ENCODE peak calls at places on chromosomes 2 and 18, in eight cellular contexts. One of them, this sample, is unnamed.

GRCh38 chr2:19579466-19579865 is 221.0 kb upstream of the OSR1 start:
- DNase-seq in osteocyte: no peak
- DNase-seq in ACHN: no peak
- DNase-seq in GM12891: no peak
- DNase-seq in aorta: no peak
- DNase-seq in occipital lobe: no peak
- DNase-seq in NCI-H524: no peak
- DNase-seq in substantia nigra: no peak
- DNase-seq in this sample: no peak

GRCh38 chr2:18378020-18378653 is 182.3 kb downstream of the RDH14 start:
- DNase-seq in osteocyte: no peak
- DNase-seq in ACHN: peak; percentile 57
- DNase-seq in GM12891: peak; percentile 11
- DNase-seq in aorta: no peak
- DNase-seq in occipital lobe: no peak
- DNase-seq in NCI-H524: peak; percentile 5
- DNase-seq in substantia nigra: no peak
- DNase-seq in this sample: peak; percentile 52

GRCh38 chr2:241772063-241772499 is 4.5 kb upstream of the GAL3ST2 start:
- DNase-seq in osteocyte: no peak
- DNase-seq in ACHN: no peak
- DNase-seq in GM12891: no peak
- DNase-seq in aorta: no peak
- DNase-seq in occipital lobe: no peak
- DNase-seq in NCI-H524: no peak
- DNase-seq in substantia nigra: no peak
- DNase-seq in this sample: no peak

GRCh38 chr2:100286318-100286717 is 36.0 kb downstream of the LONRF2 start:
- DNase-seq in osteocyte: no peak
- DNase-seq in ACHN: no peak
- DNase-seq in GM12891: no peak
- DNase-seq in aorta: no peak
- DNase-seq in occipital lobe: no peak
- DNase-seq in NCI-H524: no peak
- DNase-seq in substantia nigra: no peak
- DNase-seq in this sample: no peak

GRCh38 chr2:239015769-239016675 is 168.1 kb downstream of the TWIST2 start:
- DNase-seq in osteocyte: no peak
- DNase-seq in ACHN: no peak
- DNase-seq in GM12891: no peak
- DNase-seq in aorta: no peak
- DNase-seq in occipital lobe: no peak
- DNase-seq in NCI-H524: no peak
- DNase-seq in substantia nigra: no peak
- DNase-seq in this sample: no peak

GRCh38 chr18:66150650-66151049 is 399.8 kb downstream of the CDH7 start:
- DNase-seq in osteocyte: no peak
- DNase-seq in ACHN: no peak
- DNase-seq in GM12891: no peak
- DNase-seq in aorta: no peak
- DNase-seq in occipital lobe: no peak
- DNase-seq in NCI-H524: no peak
- DNase-seq in substantia nigra: no peak
- DNase-seq in this sample: no peak

GRCh38 chr18:6203791-6204190 is 210.9 kb downstream of the L3MBTL4 start:
- DNase-seq in osteocyte: no peak
- DNase-seq in ACHN: no peak
- DNase-seq in GM12891: no peak
- DNase-seq in aorta: no peak
- DNase-seq in occipital lobe: no peak
- DNase-seq in NCI-H524: peak; percentile 19
- DNase-seq in substantia nigra: no peak
- DNase-seq in this sample: no peak

GRCh38 chr18:5527603-5528002 is 16.2 kb downstream of the EPB41L3 start:
- DNase-seq in osteocyte: no peak
- DNase-seq in ACHN: peak; percentile 72
- DNase-seq in GM12891: no peak
- DNase-seq in aorta: peak; percentile 48
- DNase-seq in occipital lobe: no peak
- DNase-seq in NCI-H524: no peak
- DNase-seq in substantia nigra: no peak
- DNase-seq in this sample: no peak

GRCh38 chr2:238899386-238899785 is 51.5 kb downstream of the TWIST2 start:
- DNase-seq in osteocyte: no peak
- DNase-seq in ACHN: no peak
- DNase-seq in GM12891: no peak
- DNase-seq in aorta: no peak
- DNase-seq in occipital lobe: no peak
- DNase-seq in NCI-H524: no peak
- DNase-seq in substantia nigra: no peak
- DNase-seq in this sample: no peak

GRCh38 chr2:113212245-113213060 is 38.7 kb downstream of the PSD4 start:
- DNase-seq in osteocyte: no peak
- DNase-seq in ACHN: no peak
- DNase-seq in GM12891: no peak
- DNase-seq in aorta: peak; percentile 78
- DNase-seq in occipital lobe: no peak
- DNase-seq in NCI-H524: no peak
- DNase-seq in substantia nigra: no peak
- DNase-seq in this sample: no peak

GRCh38 chr18:28804512-28805214 is 627.7 kb upstream of the CDH2 start:
- DNase-seq in osteocyte: no peak
- DNase-seq in ACHN: no peak
- DNase-seq in GM12891: no peak
- DNase-seq in aorta: no peak
- DNase-seq in occipital lobe: no peak
- DNase-seq in NCI-H524: no peak
- DNase-seq in substantia nigra: no peak
- DNase-seq in this sample: no peak

GRCh38 chr2:140972724-140973123 is 1158.1 kb downstream of the LRP1B start:
- DNase-seq in osteocyte: no peak
- DNase-seq in ACHN: no peak
- DNase-seq in GM12891: no peak
- DNase-seq in aorta: no peak
- DNase-seq in occipital lobe: no peak
- DNase-seq in NCI-H524: no peak
- DNase-seq in substantia nigra: no peak
- DNase-seq in this sample: no peak

GRCh38 chr2:86078801-86079545 is 26.7 kb downstream of the POLR1A start:
- DNase-seq in osteocyte: no peak
- DNase-seq in ACHN: peak; percentile 36
- DNase-seq in GM12891: no peak
- DNase-seq in aorta: no peak
- DNase-seq in occipital lobe: peak; percentile 44
- DNase-seq in NCI-H524: peak; percentile 53
- DNase-seq in substantia nigra: no peak
- DNase-seq in this sample: peak; percentile 48

GRCh38 chr2:213227458-213227857 is 56.8 kb upstream of the SPAG16 start:
- DNase-seq in osteocyte: no peak
- DNase-seq in ACHN: no peak
- DNase-seq in GM12891: no peak
- DNase-seq in aorta: no peak
- DNase-seq in occipital lobe: no peak
- DNase-seq in NCI-H524: no peak
- DNase-seq in substantia nigra: no peak
- DNase-seq in this sample: peak; percentile 82

This sample was measured in OCI-LY7.